ENCODE peak calls at places on chromosomes 11 and 22, in five cellular contexts. R is colonic mucosa, L is uterus, E is dorsolateral prefrontal cortex, J is thoracic aorta. K is an unnamed sample.

GRCh38 chr11:1370186-1371025 is 19.3 kb upstream of the BRSK2 start:
- DNase-seq in R (no peak), J (no peak), L (no peak), E (no peak), K (no peak)

GRCh38 chr11:95451682-95452081 is 220.7 kb upstream of the SESN3 start:
- DNase-seq in R (no peak), L (no peak), J (no peak), E (no peak), K (peak)

GRCh38 chr22:33539902-33540751 is 380.1 kb downstream of the LARGE1 start:
- DNase-seq in R (peak), L (peak), E (peak), J (peak), K (peak)

GRCh38 chr22:26461188-26461810 is 22.3 kb downstream of the HPS4 start:
- DNase-seq in R (peak), J (no peak), L (peak), E (no peak), K (peak)

GRCh38 chr22:24190566-24191208 is 9.4 kb downstream of the SUSD2 start:
- DNase-seq in R (no peak), L (peak), J (no peak), E (no peak), K (no peak)

GRCh38 chr22:31055322-31056159 is 25.6 kb upstream of the SMTN start:
- DNase-seq in E (peak), J (peak), R (peak), L (peak), K (peak)

GRCh38 chr11:96186806-96187205 is 156.2 kb downstream of the MAML2 start:
- DNase-seq in E (no peak), R (no peak), J (no peak), L (no peak), K (no peak)

GRCh38 chr11:48106166-48106565 is 110.4 kb upstream of the OR4B1 start:
- DNase-seq in L (no peak), E (no peak), R (no peak), J (no peak), K (no peak)

GRCh38 chr11:22340803-22341581 is 2.8 kb downstream of the SLC17A6 start:
- DNase-seq in J (no peak), L (no peak), R (no peak), E (peak), K (no peak)

GRCh38 chr11:2083411-2083810 is 55.8 kb downstream of the IGF2 start:
- DNase-seq in R (no peak), J (no peak), E (no peak), L (no peak), K (no peak)

DNA sequence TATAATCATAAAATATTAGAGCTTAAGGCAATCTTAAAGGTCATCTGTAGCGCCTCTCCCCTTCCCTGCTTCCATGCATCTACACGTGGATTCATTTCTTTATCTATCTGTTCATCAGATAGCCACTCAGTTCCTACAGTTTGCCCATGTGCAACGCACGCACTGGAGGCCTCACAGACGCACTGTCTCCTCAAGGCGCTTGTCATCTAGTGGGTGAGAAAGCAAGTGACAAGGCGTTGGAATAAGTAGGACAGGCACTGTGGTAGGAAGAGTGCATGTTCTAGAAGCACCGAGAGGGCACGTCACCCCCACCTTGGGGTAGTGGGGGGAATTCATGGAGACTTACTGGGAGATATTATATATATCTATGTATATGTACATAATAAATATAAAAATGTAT is 20.8 kb upstream of the JAM3 start:
- DNase-seq in R (no peak), E (no peak), L (no peak), J (no peak), K (no peak)
- H3K4me3 ChIP-seq in R (no peak), E (no peak), L (no peak), J (peak), K (peak)

DNA sequence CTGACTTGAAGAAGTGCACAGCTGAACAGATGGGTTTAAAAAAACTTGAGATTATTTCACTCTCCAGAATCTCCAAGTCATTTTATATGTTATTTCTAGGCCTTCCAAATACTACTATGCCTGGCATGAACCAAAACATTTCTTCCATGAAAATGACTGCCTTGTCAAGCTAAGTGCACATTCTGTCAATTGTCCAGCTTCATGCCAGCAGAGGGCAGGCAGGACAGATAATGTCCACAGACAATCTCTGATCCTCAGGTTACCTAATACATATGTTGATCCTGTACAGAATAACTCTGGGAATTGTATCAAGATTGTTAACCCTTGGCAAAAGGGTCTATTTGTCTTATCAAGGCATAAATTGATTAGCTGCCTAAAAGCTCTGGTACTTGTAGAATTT is 229.5 kb downstream of the AASDHPPT start:
- DNase-seq in J (no peak), L (no peak), R (no peak), E (no peak), K (no peak)
- TF ChIP-seq CTCF in J (no peak), L (no peak), R (no peak), E (no peak), K (peak)

GRCh38 chr11:63833048-63833447 is 5.9 kb upstream of the MARK2 start:
- DNase-seq in L (no peak), R (no peak), J (no peak), E (no peak), K (no peak)

GRCh38 chr11:63834532-63835155 is 4.3 kb upstream of the MARK2 start:
- DNase-seq in L (no peak), J (no peak), R (no peak), E (no peak), K (no peak)

GRCh38 chr11:63837719-63838118 is 1.2 kb upstream of the MARK2 start:
- DNase-seq in L (no peak), R (peak), J (no peak), E (no peak), K (no peak)

GRCh38 chr11:63837027-63837688 is 1.8 kb upstream of the MARK2 start:
- DNase-seq in L (peak), J (no peak), R (peak), E (peak), K (peak)

GRCh38 chr11:63835156-63835540 is 3.8 kb upstream of the MARK2 start:
- DNase-seq in E (no peak), J (no peak), L (no peak), R (no peak), K (no peak)
- H3K4me3 ChIP-seq in E (no peak), J (no peak), L (no peak), R (no peak), K (no peak)

GRCh38 chr11:11262171-11262920 is 90.7 kb downstream of the CSNK2A3 start:
- DNase-seq in E (no peak), J (no peak), L (no peak), R (no peak), K (no peak)
- TF ChIP-seq CTCF in E (no peak), J (no peak), L (no peak), R (no peak), K (no peak)